ENCODE peak calls at places on chromosomes 12 and 14, in nine cellular contexts. I is HL-60, K is GM10248, X is SK-N-DZ, O is fibroblast of lung, S is cardiac fibroblast, U is thoracic aorta, H is astrocyte of the spinal cord, R is GM12865. A is an unnamed sample.

GRCh38 chr12:52506858-52507715 is 13.1 kb downstream of the KRT5 start:
- DNase-seq in H (peak), I (no peak), R (peak), O (peak), K (no peak), S (peak), U (no peak), X (no peak), A (peak)

GRCh38 chr12:105330283-105330937 is at the start of gene C12orf75:
- DNase-seq in K (peak), S (peak), R (peak), H (peak), U (no peak), O (peak), I (no peak), X (peak), A (peak)

GRCh38 chr12:94312388-94312787 is 147.3 kb downstream of the CEP83 start:
- DNase-seq in H (no peak), X (no peak), O (no peak), I (no peak), U (no peak), K (no peak), R (no peak), S (no peak), A (no peak)

GRCh38 chr12:6092784-6093722 is 31.4 kb downstream of the VWF start:
- DNase-seq in S (peak), U (peak), R (no peak), X (no peak), O (peak), H (peak), K (no peak), I (no peak), A (no peak)

GRCh38 chr12:7989827-7990491 is 42.6 kb upstream of the FOXJ2 start:
- DNase-seq in X (no peak), I (peak), H (no peak), R (peak), K (peak), U (peak), S (peak), O (no peak), A (no peak)

GRCh38 chr12:21831671-21832357 is 57.3 kb upstream of the KCNJ8 start:
- DNase-seq in K (no peak), H (peak), S (peak), I (no peak), R (no peak), X (no peak), U (no peak), O (peak), A (no peak)

GRCh38 chr12:52007158-52007921 is 594 bp downstream of the TAMALIN start:
- DNase-seq in R (no peak), H (no peak), U (no peak), O (no peak), I (no peak), K (peak), S (no peak), X (no peak), A (no peak)

GRCh38 chr12:88371416-88372183 is 208.7 kb downstream of the KITLG start:
- DNase-seq in R (no peak), O (no peak), U (peak), I (no peak), S (peak), K (no peak), X (no peak), H (peak), A (no peak)

GRCh38 chr14:103014466-103015319 is 42.7 kb downstream of the CDC42BPB start:
- DNase-seq in K (no peak), H (peak), X (no peak), O (peak), R (peak), U (no peak), I (peak), S (peak), A (peak)

GRCh38 chr12:10220398-10221077 is 7.9 kb downstream of the GABARAPL1 start:
- DNase-seq in X (no peak), U (peak), I (no peak), H (peak), K (no peak), R (no peak), O (peak), S (peak), A (no peak)

GRCh38 chr14:28966416-28967233 is 200.0 kb downstream of the FOXG1 start:
- DNase-seq in X (no peak), R (peak), U (no peak), H (no peak), I (no peak), K (no peak), S (no peak), O (no peak), A (no peak)

GRCh38 chr12:120959111-120959878 is 19.0 kb upstream of the HNF1A start:
- DNase-seq in I (no peak), K (no peak), O (no peak), X (no peak), H (no peak), R (no peak), U (no peak), S (no peak), A (no peak)

GRCh38 chr14:88005978-88006851 is 1.3 kb downstream of the GPR65 start:
- DNase-seq in R (peak), O (peak), K (peak), U (no peak), X (no peak), I (no peak), S (peak), H (no peak), A (no peak)

GRCh38 chr12:100234166-100234565 is 32.7 kb downstream of the DEPDC4 start:
- DNase-seq in K (no peak), R (no peak), U (no peak), X (no peak), H (peak), S (peak), O (peak), I (no peak), A (no peak)

GRCh38 chr12:3365416-3366385 is 125.3 kb upstream of the PRMT8 start:
- DNase-seq in X (no peak), O (peak), R (no peak), S (no peak), H (no peak), U (no peak), K (no peak), I (no peak), A (no peak)

GRCh38 chr14:44463386-44464004 is 43.6 kb downstream of the FSCB start:
- DNase-seq in U (no peak), K (no peak), O (peak), H (no peak), X (no peak), R (no peak), I (no peak), S (peak), A (peak)

GRCh38 chr14:53461823-53462222 is 308.7 kb upstream of the DDHD1 start:
- DNase-seq in U (no peak), K (no peak), O (no peak), H (no peak), I (no peak), X (no peak), S (no peak), R (no peak), A (no peak)

GRCh38 chr12:68001486-68002466 is 12.5 kb downstream of the IFNG-AS1 start:
- DNase-seq in I (no peak), S (peak), H (peak), R (peak), X (peak), K (no peak), U (no peak), O (peak), A (no peak)

GRCh38 chr12:50283924-50284236 is 560 bp upstream of the LIMA1 start:
- DNase-seq in X (no peak), I (no peak), O (peak), U (no peak), S (no peak), R (peak), K (peak), H (no peak), A (no peak)

GRCh38 chr12:62292761-62293446 is 32.7 kb downstream of the USP15 start:
- DNase-seq in I (no peak), X (no peak), O (peak), U (no peak), S (peak), K (no peak), H (no peak), R (no peak), A (no peak)

GRCh38 chr14:72614891-72615410 is 278.9 kb downstream of the DPF3 start:
- DNase-seq in R (no peak), I (no peak), H (no peak), S (no peak), X (no peak), U (no peak), O (no peak), K (no peak), A (no peak)

GRCh38 chr14:105881021-105881930 is 354.9 kb downstream of the TMEM121 start:
- DNase-seq in H (no peak), X (no peak), O (no peak), K (peak), U (no peak), S (no peak), I (no peak), R (no peak), A (no peak)

GRCh38 chr12:4446335-4446734 is 720 bp upstream of the FGF6 start:
- DNase-seq in R (no peak), O (no peak), K (no peak), U (no peak), I (no peak), X (no peak), S (no peak), H (no peak), A (no peak)

GRCh38 chr12:89857652-89858274 is 149.1 kb upstream of the ATP2B1 start:
- DNase-seq in R (peak), I (peak), O (no peak), K (no peak), X (no peak), H (no peak), U (no peak), S (no peak), A (no peak)

GRCh38 chr14:67241416-67242362 is at the start of gene PALS1:
- DNase-seq in U (no peak), O (peak), R (no peak), S (peak), X (no peak), I (peak), K (peak), H (peak), A (peak)

GRCh38 chr12:5953835-5954586 is 9.0 kb upstream of the ANO2 start:
- DNase-seq in K (no peak), I (no peak), X (no peak), U (no peak), H (no peak), R (no peak), S (no peak), O (no peak), A (no peak)

GRCh38 chr12:9674226-9674590 is 4.7 kb downstream of the CLEC2D start:
- DNase-seq in S (no peak), O (no peak), X (no peak), R (peak), I (no peak), U (no peak), H (no peak), K (no peak), A (no peak)

GRCh38 chr12:68269727-68270126 is 16.3 kb upstream of the IL22 start:
- DNase-seq in S (no peak), I (no peak), H (no peak), O (no peak), X (no peak), R (no peak), K (no peak), U (no peak), A (no peak)

GRCh38 chr14:59474172-59474571 is 9.0 kb upstream of the GPR135 start:
- DNase-seq in U (no peak), O (peak), H (peak), R (no peak), S (peak), K (no peak), I (no peak), X (no peak), A (no peak)

GRCh38 chr14:30410986-30411385 is 148.0 kb upstream of the G2E3 start:
- DNase-seq in X (no peak), I (no peak), O (no peak), U (no peak), S (no peak), K (no peak), H (no peak), R (no peak), A (no peak)

GRCh38 chr14:22987291-22987690 is 4.9 kb upstream of the AJUBA start:
- DNase-seq in K (no peak), O (no peak), H (no peak), U (no peak), S (no peak), I (no peak), X (no peak), R (no peak), A (no peak)

GRCh38 chr12:116630762-116631161 is 71.6 kb downstream of the MAP1LC3B2 start:
- DNase-seq in U (no peak), X (no peak), O (no peak), K (no peak), R (no peak), I (no peak), S (no peak), H (no peak), A (no peak)

GRCh38 chr12:26054383-26054782 is 70.5 kb downstream of the BHLHE41 start:
- DNase-seq in H (no peak), I (no peak), S (no peak), X (no peak), K (no peak), O (no peak), U (no peak), R (no peak), A (no peak)

GRCh38 chr12:81610955-81611889 is 147.9 kb downstream of the PPFIA2 start:
- DNase-seq in I (no peak), O (no peak), U (no peak), X (no peak), H (no peak), R (peak), K (no peak), S (peak), A (no peak)

GRCh38 chr14:100850841-100851585 is 25.1 kb downstream of the MEG3 start:
- DNase-seq in I (peak), X (no peak), K (peak), U (no peak), O (no peak), H (no peak), S (peak), R (peak), A (no peak)

GRCh38 chr12:19224746-19225145 is 95.2 kb downstream of the PLEKHA5 start:
- DNase-seq in I (no peak), X (no peak), U (no peak), O (no peak), K (no peak), H (no peak), S (no peak), R (no peak), A (no peak)

GRCh38 chr14:73242274-73242960 is 5.1 kb downstream of the PAPLN start:
- DNase-seq in O (no peak), R (peak), U (no peak), I (no peak), K (no peak), X (no peak), S (no peak), H (no peak), A (no peak)

GRCh38 chr12:90211017-90211416 is 502.4 kb upstream of the ATP2B1 start:
- DNase-seq in I (no peak), O (peak), U (no peak), S (peak), K (no peak), X (no peak), H (peak), R (no peak), A (no peak)

GRCh38 chr12:71958993-71959588 is 20.4 kb downstream of the TPH2 start:
- DNase-seq in H (peak), S (peak), X (no peak), U (no peak), I (no peak), K (no peak), O (peak), R (no peak), A (no peak)

A was measured in NCI-H1417 treated with DMSO at 0.1 percent for 48 hours.